ENCODE peak calls at places on chromosomes 6 and 20, in five cellular contexts. P, I, O, K and G are unnamed samples.

GRCh38 chr20:58984691-58985090 is 3.6 kb downstream of the NELFCD start:
- DNase-seq in P (no peak), I (no peak), O (no peak), K (no peak), G (no peak)

GRCh38 chr6:167933847-167934246 is 63.6 kb upstream of the KIF25 start:
- DNase-seq in P (no peak), I (no peak), O (no peak), K (no peak), G (no peak)

GRCh38 chr6:90463874-90464273 is 123.0 kb downstream of the MAP3K7 start:
- DNase-seq in P (no peak), I (no peak), O (no peak), K (no peak), G (no peak)

GRCh38 chr6:159788757-159789376 is 535 bp downstream of the TCP1 start:
- DNase-seq in P (peak), I (no peak), O (no peak), K (peak), G (peak)

GRCh38 chr6:139250296-139251274 is 41.2 kb downstream of the TXLNB start:
- DNase-seq in P (peak), I (peak), O (peak), K (no peak), G (no peak)

GRCh38 chr20:51607170-51607569 is 64.7 kb upstream of the NFATC2 start:
- DNase-seq in P (no peak), I (no peak), O (no peak), K (no peak), G (no peak)

GRCh38 chr6:78324213-78324612 is 543.1 kb upstream of the IRAK1BP1 start:
- DNase-seq in P (no peak), I (no peak), O (no peak), K (no peak), G (no peak)

GRCh38 chr6:165042912-165043311 is 266.5 kb downstream of the C6orf118 start:
- DNase-seq in P (no peak), I (no peak), O (no peak), K (no peak), G (no peak)

GRCh38 chr6:38150681-38151296 is 331.3 kb downstream of the ZFAND3 start:
- DNase-seq in P (no peak), I (no peak), O (no peak), K (no peak), G (peak)

GRCh38 chr6:88008821-88009220 is 38.8 kb upstream of the SPACA1 start:
- DNase-seq in P (peak), I (no peak), O (no peak), K (no peak), G (no peak)

GRCh38 chr20:51800132-51800721 is 2.1 kb downstream of the SALL4 start:
- DNase-seq in P (no peak), I (peak), O (peak), K (peak), G (peak)

GRCh38 chr20:40431112-40431511 is 257.9 kb downstream of the MAFB start:
- DNase-seq in P (no peak), I (no peak), O (no peak), K (no peak), G (no peak)

GRCh38 chr6:38034269-38034914 is 214.9 kb downstream of the ZFAND3 start:
- DNase-seq in P (peak), I (no peak), O (no peak), K (no peak), G (no peak)

GRCh38 chr20:22679197-22679596 is 94.8 kb upstream of the FOXA2 start:
- DNase-seq in P (no peak), I (no peak), O (no peak), K (no peak), G (no peak)

GRCh38 chr20:43821795-43822194 is 92.9 kb upstream of the TOX2 start:
- DNase-seq in P (no peak), I (no peak), O (no peak), K (no peak), G (no peak)

GRCh38 chr6:152482289-152482688 is 154.9 kb downstream of the SYNE1 start:
- DNase-seq in P (no peak), I (no peak), O (no peak), K (no peak), G (no peak)

GRCh38 chr20:38173237-38174156 is 8.4 kb upstream of the TGM2 start:
- DNase-seq in P (peak), I (no peak), O (no peak), K (no peak), G (peak)

GRCh38 chr20:49976542-49976941 is 6.2 kb upstream of the SNAI1 start:
- DNase-seq in P (peak), I (no peak), O (no peak), K (no peak), G (no peak)

GRCh38 chr6:47722178-47722577 is 23.8 kb downstream of the ADGRF4 start:
- DNase-seq in P (peak), I (peak), O (no peak), K (no peak), G (no peak)

GRCh38 chr6:12075067-12075563 is 63.0 kb downstream of the HIVEP1 start:
- DNase-seq in P (no peak), I (no peak), O (no peak), K (no peak), G (no peak)

GRCh38 chr6:157280153-157280552 is 43.2 kb downstream of the TMEM242 start:
- DNase-seq in P (no peak), I (no peak), O (no peak), K (no peak), G (no peak)

GRCh38 chr6:20377623-20378265 is 23.9 kb upstream of the E2F3 start:
- DNase-seq in P (peak), I (no peak), O (no peak), K (no peak), G (no peak)

GRCh38 chr20:50585678-50586077 is 75.5 kb downstream of the PTPN1 start:
- DNase-seq in P (no peak), I (no peak), O (no peak), K (no peak), G (no peak)

GRCh38 chr6:56808871-56809359 is 146.0 kb upstream of the BEND6 start:
- DNase-seq in P (peak), I (no peak), O (no peak), K (no peak), G (no peak)

GRCh38 chr6:55014321-55015088 is 159.8 kb upstream of the HCRTR2 start:
- DNase-seq in P (peak), I (no peak), O (no peak), K (no peak), G (no peak)

GRCh38 chr6:43436577-43437282 is 9.4 kb downstream of the ABCC10 start:
- DNase-seq in P (peak), I (no peak), O (no peak), K (no peak), G (no peak)

GRCh38 chr6:109925060-109925459 is 53.1 kb upstream of the GPR6 start:
- DNase-seq in P (no peak), I (no peak), O (no peak), K (no peak), G (no peak)